ENCODE peak calls at places on chromosomes 7 and 10, in eight cellular contexts. D is K562, Z is HepG2, U is GM23338, F is GM12878, X is SK-N-SH, P is HL-60, B is Panc1. O is an unnamed sample.

GRCh38 chr7:71630521-71630920 is 498.6 kb downstream of the GALNT17 start:
- DNase-seq in D (no peak), Z (no peak), U (no peak), F (no peak), X (no peak), P (no peak), B (no peak), O (no peak)

GRCh38 chr7:130149575-130150139 is 55.5 kb downstream of the TMEM209 start:
- DNase-seq in D (no peak), Z (no peak), U (no peak), F (no peak), X (no peak), P (no peak), B (no peak), O (no peak)

GRCh38 chr7:42522227-42522991 is 285.4 kb upstream of the GLI3 start:
- DNase-seq in D (no peak), Z (no peak), U (peak), F (no peak), X (no peak), P (no peak), B (no peak), O (no peak)

GRCh38 chr7:114102996-114103395 is 184.2 kb upstream of the PPP1R3A start:
- DNase-seq in D (no peak), Z (no peak), U (no peak), F (no peak), X (no peak), P (no peak), B (no peak), O (no peak)

GRCh38 chr10:43869669-43870322 is 221.1 kb upstream of the ZNF32 start:
- DNase-seq in D (no peak), Z (no peak), U (no peak), F (no peak), X (no peak), P (no peak), B (no peak), O (no peak)

GRCh38 chr10:132951926-132952325 is 9.6 kb upstream of the CFAP46 start:
- DNase-seq in D (no peak), Z (no peak), U (no peak), F (no peak), X (no peak), P (no peak), B (no peak), O (no peak)

GRCh38 chr10:69629897-69630650 is at the start of gene FAM241B:
- DNase-seq in D (peak), Z (no peak), U (peak), F (no peak), X (peak), P (no peak), B (no peak), O (peak)

GRCh38 chr7:1169409-1170368 is 9.7 kb upstream of the ZFAND2A start:
- DNase-seq in D (peak), Z (peak), U (peak), F (peak), X (peak), P (peak), B (no peak), O (no peak)

GRCh38 chr10:112030431-112030830 is 153.1 kb downstream of the GPAM start:
- DNase-seq in D (no peak), Z (no peak), U (no peak), F (no peak), X (no peak), P (no peak), B (no peak), O (no peak)

GRCh38 chr10:8403711-8404371 is 349.4 kb downstream of the GATA3 start:
- DNase-seq in D (no peak), Z (no peak), U (peak), F (no peak), X (no peak), P (no peak), B (no peak), O (no peak)

GRCh38 chr7:97971120-97971989 is 18.6 kb downstream of the OCM2 start:
- DNase-seq in D (peak), Z (peak), U (peak), F (peak), X (peak), P (peak), B (no peak), O (no peak)

GRCh38 chr10:91941426-91941825 is 17.9 kb downstream of the BTAF1 start:
- DNase-seq in D (no peak), Z (no peak), U (no peak), F (no peak), X (no peak), P (no peak), B (no peak), O (no peak)

GRCh38 chr10:70657036-70657435 is 15.3 kb upstream of the ADAMTS14 start:
- DNase-seq in D (no peak), Z (no peak), U (no peak), F (no peak), X (no peak), P (no peak), B (no peak), O (no peak)

GRCh38 chr10:97428572-97428981 is 2.6 kb downstream of the PGAM1 start:
- DNase-seq in D (peak), Z (no peak), U (peak), F (no peak), X (no peak), P (no peak), B (no peak), O (no peak)

GRCh38 chr7:30973791-30974604 is 10.2 kb downstream of the GHRHR start:
- DNase-seq in D (no peak), Z (no peak), U (no peak), F (no peak), X (peak), P (no peak), B (no peak), O (no peak)

GRCh38 chr7:42014625-42015412 is 222.2 kb downstream of the GLI3 start:
- DNase-seq in D (peak), Z (peak), U (peak), F (no peak), X (peak), P (peak), B (no peak), O (peak)

GRCh38 chr7:41292457-41292856 is 410.4 kb downstream of the INHBA start:
- DNase-seq in D (no peak), Z (no peak), U (no peak), F (no peak), X (no peak), P (no peak), B (peak), O (no peak)

GRCh38 chr10:129655007-129655678 is 188.1 kb downstream of the MGMT start:
- DNase-seq in D (no peak), Z (no peak), U (no peak), F (no peak), X (no peak), P (no peak), B (no peak), O (no peak)

GRCh38 chr7:130095812-130096211 is 25.5 kb downstream of the KLHDC10 start:
- DNase-seq in D (no peak), Z (no peak), U (no peak), F (no peak), X (no peak), P (no peak), B (no peak), O (no peak)

GRCh38 chr10:63133056-63133786 is at the start of gene NRBF2:
- DNase-seq in D (peak), Z (peak), U (peak), F (peak), X (peak), P (peak), B (peak), O (peak)

GRCh38 chr10:31242902-31243301 is 76.1 kb upstream of the ZEB1 start:
- DNase-seq in D (peak), Z (peak), U (no peak), F (peak), X (peak), P (peak), B (peak), O (peak)

GRCh38 chr7:138891446-138891810 is 89.8 kb downstream of the KIAA1549 start:
- DNase-seq in D (no peak), Z (no peak), U (no peak), F (no peak), X (peak), P (no peak), B (no peak), O (no peak)

GRCh38 chr10:16853201-16853600 is 36.0 kb upstream of the RSU1 start:
- DNase-seq in D (peak), Z (peak), U (peak), F (no peak), X (peak), P (no peak), B (no peak), O (peak)

GRCh38 chr10:62732841-62733653 is 71.5 kb upstream of the ADO start:
- DNase-seq in D (no peak), Z (no peak), U (no peak), F (peak), X (no peak), P (no peak), B (peak), O (peak)

GRCh38 chr10:35451103-35452016 is 115.1 kb downstream of the CCNY start:
- DNase-seq in D (peak), Z (no peak), U (no peak), F (peak), X (no peak), P (peak), B (no peak), O (no peak)

GRCh38 chr7:46494026-46494425 is 573.0 kb upstream of the IGFBP3 start:
- DNase-seq in D (no peak), Z (no peak), U (no peak), F (no peak), X (no peak), P (no peak), B (no peak), O (no peak)

GRCh38 chr7:134795231-134795630 is 15.8 kb downstream of the CALD1 start:
- DNase-seq in D (no peak), Z (no peak), U (no peak), F (no peak), X (no peak), P (no peak), B (no peak), O (no peak)

GRCh38 chr10:24483701-24484100 is 240.0 kb downstream of the ARHGAP21 start:
- DNase-seq in D (no peak), Z (no peak), U (peak), F (no peak), X (no peak), P (no peak), B (no peak), O (peak)

GRCh38 chr7:6375346-6376101 is 72.2 kb downstream of the DAGLB start:
- DNase-seq in D (peak), Z (no peak), U (peak), F (no peak), X (no peak), P (no peak), B (no peak), O (no peak)

GRCh38 chr7:84117304-84117703 is 77.3 kb downstream of the SEMA3A start:
- DNase-seq in D (no peak), Z (no peak), U (peak), F (no peak), X (no peak), P (no peak), B (no peak), O (no peak)

GRCh38 chr7:50653116-50653854 is 88.1 kb upstream of the DDC start:
- DNase-seq in D (no peak), Z (peak), U (no peak), F (no peak), X (no peak), P (no peak), B (no peak), O (no peak)

GRCh38 chr10:128263891-128264688 is 137.9 kb upstream of the MKI67 start:
- DNase-seq in D (peak), Z (peak), U (peak), F (no peak), X (peak), P (peak), B (peak), O (peak)

GRCh38 chr10:99548041-99548530 is 15.3 kb downstream of the NKX2-3 start:
- DNase-seq in D (no peak), Z (peak), U (peak), F (no peak), X (peak), P (no peak), B (no peak), O (peak)

GRCh38 chr7:17681965-17682364 is 258.3 kb downstream of the SNX13 start:
- DNase-seq in D (no peak), Z (no peak), U (no peak), F (no peak), X (no peak), P (no peak), B (no peak), O (no peak)

GRCh38 chr7:42722198-42722597 is 189.7 kb downstream of the C7orf25 start:
- DNase-seq in D (no peak), Z (no peak), U (no peak), F (no peak), X (no peak), P (no peak), B (no peak), O (no peak)

GRCh38 chr7:157487046-157487770 is 150.4 kb downstream of the DNAJB6 start:
- DNase-seq in D (no peak), Z (no peak), U (no peak), F (no peak), X (no peak), P (no peak), B (no peak), O (no peak)

GRCh38 chr7:108614903-108615302 is 45.2 kb downstream of the DNAJB9 start:
- DNase-seq in D (no peak), Z (no peak), U (peak), F (no peak), X (no peak), P (no peak), B (no peak), O (no peak)

DNA sequence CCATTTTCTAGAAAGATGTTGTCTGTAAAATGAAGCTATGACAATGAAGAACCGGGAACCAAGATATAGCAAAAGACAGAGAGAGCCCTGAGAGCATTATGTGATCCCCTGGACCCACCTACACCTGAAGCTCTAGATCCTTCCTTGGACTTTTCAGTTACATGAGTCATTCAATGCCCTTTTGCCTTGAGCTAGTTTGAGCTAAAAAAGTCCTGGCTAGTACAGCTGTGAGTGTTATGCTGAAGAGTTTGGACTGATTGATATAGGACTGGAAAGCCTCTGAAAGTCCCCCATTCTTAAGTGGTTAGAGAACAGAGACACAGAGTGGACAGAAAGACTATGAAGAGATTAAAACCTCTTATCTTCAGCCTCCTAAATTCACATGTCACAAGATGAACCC is 386.9 kb upstream of the NFE2L3 start:
- DNase-seq in D (no peak), Z (no peak), U (no peak), F (no peak), X (no peak), P (no peak), B (no peak), O (no peak)
- TF ChIP-seq POLR2AphosphoS5 in D (no peak), Z (no peak), U (no peak), F (no peak), X (no peak), P (no peak), B (no peak), O (no peak)

DNA sequence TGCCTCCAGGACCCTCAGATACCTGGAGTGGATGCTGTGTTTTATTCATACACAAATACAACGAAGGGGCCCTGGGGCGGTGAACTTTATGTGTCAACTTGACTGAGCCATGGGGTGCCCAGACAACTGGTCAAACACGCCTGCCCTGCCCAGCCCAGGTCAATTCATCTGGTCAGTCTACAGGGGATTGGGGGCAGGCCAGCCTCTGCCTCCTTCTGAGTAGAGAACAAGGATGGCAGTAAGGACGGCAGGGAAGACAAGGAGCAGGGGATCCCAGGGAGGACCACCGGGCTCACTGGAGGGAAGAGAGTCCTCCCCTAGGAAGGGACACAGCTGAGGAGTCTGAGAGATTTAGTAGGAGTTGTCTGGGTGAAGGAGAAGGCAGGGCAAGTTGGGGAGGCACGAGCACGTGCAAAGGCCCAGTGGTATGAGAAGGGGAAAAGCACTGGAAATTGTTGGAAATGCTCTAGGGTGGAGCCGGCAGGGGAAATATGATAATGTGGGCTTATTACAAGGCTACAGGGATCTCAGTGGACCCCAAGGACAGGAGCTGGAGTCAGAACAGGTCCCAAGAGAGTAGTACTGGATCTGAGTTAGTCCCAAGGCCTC is 63.4 kb downstream of the MYL10 start:
- DNase-seq in D (no peak), Z (no peak), U (no peak), F (no peak), X (no peak), P (no peak), B (no peak), O (no peak)
- TF ChIP-seq REST in D (no peak), Z (no peak), U (no peak), F (no peak), X (no peak), P (no peak), B (no peak), O (no peak)

GRCh38 chr10:77458986-77459590 is 178.5 kb downstream of the KCNMA1 start:
- DNase-seq in D (no peak), Z (no peak), U (no peak), F (no peak), X (no peak), P (no peak), B (no peak), O (no peak)
- TF ChIP-seq POLR2AphosphoS5 in D (no peak), Z (no peak), U (no peak), F (no peak), X (no peak), P (no peak), B (no peak), O (no peak)

DNA sequence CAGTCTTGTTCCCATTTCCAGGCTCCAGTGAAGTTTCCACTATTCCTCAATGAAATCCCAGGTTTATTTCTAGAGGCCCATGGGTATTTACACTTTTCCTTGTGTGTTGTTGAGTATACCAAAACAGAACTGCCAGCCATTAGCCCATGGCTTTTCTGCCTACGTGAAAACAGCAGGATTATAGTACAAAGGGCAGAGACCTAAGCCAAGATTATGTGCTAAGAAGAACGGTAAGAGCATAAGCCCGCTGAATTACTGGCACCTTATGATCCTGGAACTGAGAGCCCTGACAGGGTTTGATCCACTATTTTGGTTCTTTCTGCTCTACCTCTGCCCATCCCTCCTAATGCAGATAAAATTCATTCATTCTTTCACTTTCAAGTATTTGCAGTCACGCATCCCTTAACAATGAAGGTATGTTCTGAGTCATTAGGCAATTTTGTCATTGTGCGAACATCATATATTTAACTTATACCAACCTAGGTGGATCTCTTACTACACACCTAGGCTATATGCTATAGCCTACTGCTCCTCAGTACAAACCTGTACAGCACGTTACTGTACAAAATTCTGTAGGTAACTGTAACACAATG is 16.0 kb downstream of the SEMA3C start:
- DNase-seq in D (no peak), Z (no peak), U (no peak), F (no peak), X (no peak), P (no peak), B (no peak), O (no peak)
- TF ChIP-seq REST in D (no peak), Z (no peak), U (no peak), F (no peak), X (no peak), P (no peak), B (no peak), O (no peak)

DNA sequence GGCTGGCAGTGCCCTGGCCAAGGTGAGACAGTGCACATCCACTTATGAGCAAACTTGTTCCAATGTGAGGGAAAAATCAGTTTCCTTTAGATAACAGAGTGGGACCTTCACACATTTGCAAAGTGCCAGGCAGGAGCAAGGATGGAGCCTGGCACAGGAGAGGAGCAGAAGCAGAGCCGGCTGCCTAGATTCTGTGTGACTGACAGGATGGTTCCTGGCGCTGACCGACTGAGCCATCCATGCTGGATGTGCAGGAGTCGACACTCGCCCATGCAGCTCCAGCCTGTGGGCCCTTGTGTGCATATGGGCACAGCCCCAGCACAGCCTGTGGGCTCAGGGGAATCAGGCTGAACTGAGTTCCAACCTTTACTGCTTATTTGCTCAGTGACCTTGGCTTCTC is 346.5 kb downstream of the GRID1 start:
- DNase-seq in D (no peak), Z (no peak), U (no peak), F (no peak), X (no peak), P (no peak), B (no peak), O (no peak)
- TF ChIP-seq POLR2AphosphoS5 in D (no peak), Z (no peak), U (no peak), F (no peak), X (no peak), P (no peak), B (no peak), O (no peak)

GRCh38 chr10:107553470-107553869 is 389.0 kb upstream of the SORCS1 start:
- DNase-seq in D (no peak), Z (no peak), U (no peak), F (peak), X (no peak), P (no peak), B (no peak), O (no peak)
- TF ChIP-seq REST in D (no peak), Z (no peak), U (no peak), F (no peak), X (no peak), P (no peak), B (no peak), O (no peak)

DNA sequence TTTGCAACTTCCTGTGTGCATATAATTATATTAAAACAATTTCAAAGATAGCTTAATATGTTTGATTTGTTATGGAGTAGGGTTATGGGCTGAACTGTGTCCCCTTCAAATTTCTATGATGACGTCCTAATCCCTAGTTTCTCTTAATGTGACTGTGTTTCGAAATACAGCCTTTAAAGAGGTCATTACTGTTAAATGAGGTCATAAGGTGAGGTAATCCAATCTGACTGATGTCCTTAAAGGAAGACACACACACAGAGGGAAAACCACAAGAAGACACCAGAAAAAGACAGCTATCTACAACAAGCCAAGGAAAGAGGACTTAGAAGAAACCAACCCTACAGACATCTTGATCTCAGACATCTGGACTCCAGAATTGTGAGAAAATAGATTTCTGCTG is 407.4 kb downstream of the MAGI2 start:
- DNase-seq in D (no peak), Z (no peak), U (no peak), F (no peak), X (no peak), P (no peak), B (no peak), O (no peak)
- TF ChIP-seq POLR2AphosphoS5 in D (no peak), Z (no peak), U (no peak), F (no peak), X (no peak), P (no peak), B (no peak), O (no peak)

O was measured in HCT116.